ENCODE peak calls at places on chromosomes 12 and 14, in seven cellular contexts. N is GM12878, J is HCT116, O is K562, M is HepG2, P is SK-N-SH, G is H1. R is an unnamed sample. For H3K36me3, the result is how much of the 10 kb centered on the place peaks cover.

GRCh38 chr14:44898547-44898946 is 63.2 kb downstream of the KLHL28 start:
- DNase-seq in N (no peak), J (no peak), O (no peak), M (no peak), P (no peak), G (no peak), R (no peak)

GRCh38 chr14:103896578-103896977 is 31.7 kb upstream of the TDRD9 start:
- DNase-seq in N (no peak), J (no peak), O (no peak), M (no peak), P (peak), G (no peak), R (no peak)

GRCh38 chr12:58159941-58160340 is 218.6 kb downstream of the ATP23 start:
- DNase-seq in N (no peak), J (no peak), O (no peak), M (no peak), P (no peak), G (no peak), R (no peak)

GRCh38 chr14:101230161-101230850 is 326.8 kb upstream of the RTL1 start:
- DNase-seq in N (no peak), J (no peak), O (peak), M (no peak), P (peak), G (peak), R (no peak)

GRCh38 chr14:80996049-80996901 is 40.9 kb downstream of the TSHR start:
- DNase-seq in N (no peak), J (peak), O (peak), M (peak), P (peak), G (no peak), R (no peak)

GRCh38 chr12:116864371-116865160 is 16.7 kb downstream of the HRK start:
- DNase-seq in N (no peak), J (no peak), O (no peak), M (peak), P (no peak), G (no peak), R (no peak)

GRCh38 chr12:76480800-76481199 is 78.8 kb downstream of the OSBPL8 start:
- DNase-seq in N (no peak), J (no peak), O (no peak), M (no peak), P (no peak), G (no peak), R (no peak)

GRCh38 chr12:26614217-26614616 is 218.8 kb downstream of the ITPR2 start:
- DNase-seq in N (no peak), J (peak), O (peak), M (no peak), P (peak), G (peak), R (peak)

GRCh38 chr14:92950773-92951172 is 27.8 kb downstream of the CHGA start:
- DNase-seq in N (no peak), J (no peak), O (no peak), M (no peak), P (no peak), G (no peak), R (no peak)

GRCh38 chr12:68477256-68477655 is 133.4 kb upstream of the RAP1B start:
- DNase-seq in N (no peak), J (no peak), O (no peak), M (no peak), P (no peak), G (no peak), R (no peak)

GRCh38 chr14:37588956-37589737 is 5.9 kb downstream of the FOXA1 start:
- DNase-seq in N (no peak), J (no peak), O (no peak), M (peak), P (no peak), G (no peak), R (no peak)

DNA sequence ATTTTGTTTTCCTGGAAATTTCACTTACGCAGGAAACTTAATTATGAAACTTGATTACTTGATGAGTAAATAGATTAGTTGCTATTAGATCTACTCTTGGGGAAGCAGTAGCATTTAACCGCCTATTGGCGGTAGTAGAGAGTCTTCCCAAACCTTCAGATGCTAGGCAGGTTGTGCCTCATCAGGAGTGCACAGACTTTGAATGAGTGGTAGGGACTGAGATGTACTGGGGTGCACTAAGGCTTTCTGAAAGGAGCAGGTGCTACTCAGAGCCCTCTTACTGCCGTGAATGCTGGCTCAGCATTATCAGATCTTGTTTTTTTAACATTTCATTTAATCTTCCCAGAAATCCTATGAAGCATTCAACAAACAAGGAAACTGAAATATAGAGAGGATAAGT is 7.7 kb downstream of the GATC start:
- DNase-seq in N (no peak), J (no peak), O (peak), M (peak), P (peak), G (no peak), R (no peak)
- H3K36me3 ChIP-seq in N (under half), J (under half), O (half or more), M (under half), P (under half), G (half or more), R (half or more)

GRCh38 chr14:56490379-56490778 is 89.2 kb upstream of the TMEM260 start:
- DNase-seq in N (no peak), J (peak), O (no peak), M (peak), P (peak), G (no peak), R (no peak)
- TF ChIP-seq YY1 in N (no peak), J (no peak), O (no peak), M (no peak), P (no peak), G (no peak), R (no peak)

GRCh38 chr12:106974525-106974924 is 12.4 kb downstream of the MTERF2 start:
- DNase-seq in N (no peak), J (no peak), O (no peak), M (peak), P (no peak), G (no peak), R (no peak)
- H3K36me3 ChIP-seq in N (under half), J (under half), O (under half), M (under half), P (half or more), G (under half), R (under half)

GRCh38 chr12:56996793-56997545 is 9.4 kb downstream of the ZBTB39 start:
- DNase-seq in N (no peak), J (no peak), O (peak), M (no peak), P (no peak), G (peak), R (no peak)

GRCh38 chr12:57000393-57000792 is 6.0 kb downstream of the ZBTB39 start:
- DNase-seq in N (no peak), J (no peak), O (peak), M (no peak), P (no peak), G (no peak), R (no peak)

GRCh38 chr12:56999456-56999855 is 6.9 kb downstream of the ZBTB39 start:
- DNase-seq in N (no peak), J (no peak), O (peak), M (no peak), P (no peak), G (no peak), R (no peak)

GRCh38 chr12:56998981-56999380 is 7.4 kb downstream of the ZBTB39 start:
- DNase-seq in N (peak), J (no peak), O (peak), M (no peak), P (no peak), G (no peak), R (no peak)

GRCh38 chr12:56998316-56998715 is 8.0 kb downstream of the ZBTB39 start:
- DNase-seq in N (no peak), J (no peak), O (peak), M (no peak), P (no peak), G (no peak), R (no peak)
- TF ChIP-seq YY1 in N (no peak), J (no peak), O (no peak), M (no peak), P (no peak), G (no peak), R (no peak)

GRCh38 chr14:75013290-75013689 is 10.6 kb downstream of the EIF2B2 start:
- DNase-seq in N (no peak), J (no peak), O (no peak), M (no peak), P (no peak), G (no peak), R (no peak)
- H3K36me3 ChIP-seq in N (under half), J (under half), O (half or more), M (under half), P (half or more), G (under half), R (half or more)

GRCh38 chr12:9673404-9674225 is 4.1 kb downstream of the CLEC2D start:
- DNase-seq in N (no peak), J (peak), O (peak), M (peak), P (peak), G (no peak), R (peak)
- TF ChIP-seq YY1 in N (peak), J (no peak), O (peak), M (no peak), P (no peak), G (no peak), R (peak)

GRCh38 chr12:132675753-132676152 is 11.4 kb downstream of the POLE start:
- DNase-seq in N (no peak), J (no peak), O (no peak), M (no peak), P (no peak), G (no peak), R (no peak)

GRCh38 chr12:132672116-132672515 is 15.0 kb downstream of the POLE start:
- DNase-seq in N (no peak), J (no peak), O (no peak), M (no peak), P (no peak), G (no peak), R (no peak)

GRCh38 chr12:132674561-132674960 is 12.6 kb downstream of the POLE start:
- DNase-seq in N (no peak), J (no peak), O (no peak), M (no peak), P (no peak), G (no peak), R (no peak)

GRCh38 chr12:132673288-132674179 is 13.6 kb downstream of the POLE start:
- DNase-seq in N (no peak), J (no peak), O (no peak), M (no peak), P (no peak), G (no peak), R (no peak)

DNA sequence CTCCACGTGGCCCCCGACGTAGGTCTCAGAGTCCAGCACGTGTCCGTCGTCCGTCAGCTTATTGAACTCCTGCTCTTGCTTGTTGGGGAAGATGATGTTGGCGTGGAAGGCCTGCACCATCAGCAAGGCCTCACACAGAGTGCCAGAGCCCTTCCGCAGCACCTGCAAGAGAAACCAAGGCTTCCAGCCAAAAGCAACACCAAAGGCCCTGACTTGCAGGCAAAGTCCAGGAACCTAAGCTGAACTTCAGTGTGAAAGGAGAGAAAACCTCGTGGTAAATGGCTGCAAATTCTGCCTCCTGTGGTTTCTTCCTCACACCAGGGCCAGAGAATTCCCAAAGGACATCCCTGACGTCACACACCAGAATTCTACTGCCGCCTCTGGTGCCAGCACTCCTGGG is 14.5 kb downstream of the POLE start:
- DNase-seq in N (no peak), J (no peak), O (no peak), M (no peak), P (no peak), G (no peak), R (no peak)
- H3K36me3 ChIP-seq in N (half or more), J (half or more), O (half or more), M (under half), P (under half), G (half or more), R (half or more)

R was measured in NT2/D1.